ENCODE peak calls at places on chromosomes 6 and 20, in six cellular contexts. B, M, D, W, G and U are unnamed samples.

GRCh38 chr20:60062431-60063336 is 104.5 kb downstream of the CDH26 start:
- DNase-seq in B (no peak), M (no peak), D (no peak), W (no peak), G (no peak), U (no peak)

GRCh38 chr6:165663736-165664552 is 903 bp upstream of the PDE10A start:
- DNase-seq in B (peak; percentile 62), M (no peak), D (no peak), W (no peak), G (no peak), U (no peak)

GRCh38 chr6:291697-292505 is at the start of gene DUSP22:
- DNase-seq in B (peak; percentile 87), M (peak; percentile 100), D (peak; percentile 80), W (peak; percentile 81), G (peak; percentile 88), U (peak; percentile 96)

GRCh38 chr20:54260116-54260515 is 52.2 kb downstream of the PFDN4 start:
- DNase-seq in B (no peak), M (no peak), D (no peak), W (no peak), G (no peak), U (no peak)

GRCh38 chr6:142680308-142680707 is 264.7 kb downstream of the HIVEP2 start:
- DNase-seq in B (no peak), M (no peak), D (no peak), W (no peak), G (no peak), U (no peak)

GRCh38 chr20:49725694-49726093 is 12.0 kb upstream of the B4GALT5 start:
- DNase-seq in B (no peak), M (no peak), D (no peak), W (no peak), G (no peak), U (no peak)

GRCh38 chr6:47700596-47700995 is 2.2 kb downstream of the ADGRF4 start:
- DNase-seq in B (no peak), M (no peak), D (no peak), W (no peak), G (no peak), U (no peak)

GRCh38 chr6:42380208-42380979 is 71.3 kb downstream of the TRERF1 start:
- DNase-seq in B (no peak), M (no peak), D (no peak), W (no peak), G (no peak), U (no peak)

GRCh38 chr6:163564536-163564935 is 150.0 kb downstream of the QKI start:
- DNase-seq in B (no peak), M (no peak), D (no peak), W (no peak), G (no peak), U (no peak)

GRCh38 chr20:47741669-47742345 is 43.5 kb downstream of the SULF2 start:
- DNase-seq in B (no peak), M (no peak), D (peak; percentile 40), W (no peak), G (no peak), U (no peak)

GRCh38 chr20:12970372-12970821 is 38.4 kb upstream of the SPTLC3 start:
- DNase-seq in B (no peak), M (no peak), D (peak; percentile 74), W (no peak), G (no peak), U (no peak)

GRCh38 chr6:154447929-154448328 is 62.6 kb downstream of the CNKSR3 start:
- DNase-seq in B (no peak), M (no peak), D (no peak), W (no peak), G (no peak), U (no peak)

GRCh38 chr6:154445417-154445816 is 65.1 kb downstream of the CNKSR3 start:
- DNase-seq in B (no peak), M (no peak), D (no peak), W (no peak), G (no peak), U (no peak)

GRCh38 chr6:154450498-154450897 is 60.0 kb downstream of the CNKSR3 start:
- DNase-seq in B (no peak), M (no peak), D (no peak), W (no peak), G (no peak), U (no peak)

GRCh38 chr6:154446984-154447383 is 63.5 kb downstream of the CNKSR3 start:
- DNase-seq in B (no peak), M (no peak), D (no peak), W (no peak), G (no peak), U (no peak)

DNA sequence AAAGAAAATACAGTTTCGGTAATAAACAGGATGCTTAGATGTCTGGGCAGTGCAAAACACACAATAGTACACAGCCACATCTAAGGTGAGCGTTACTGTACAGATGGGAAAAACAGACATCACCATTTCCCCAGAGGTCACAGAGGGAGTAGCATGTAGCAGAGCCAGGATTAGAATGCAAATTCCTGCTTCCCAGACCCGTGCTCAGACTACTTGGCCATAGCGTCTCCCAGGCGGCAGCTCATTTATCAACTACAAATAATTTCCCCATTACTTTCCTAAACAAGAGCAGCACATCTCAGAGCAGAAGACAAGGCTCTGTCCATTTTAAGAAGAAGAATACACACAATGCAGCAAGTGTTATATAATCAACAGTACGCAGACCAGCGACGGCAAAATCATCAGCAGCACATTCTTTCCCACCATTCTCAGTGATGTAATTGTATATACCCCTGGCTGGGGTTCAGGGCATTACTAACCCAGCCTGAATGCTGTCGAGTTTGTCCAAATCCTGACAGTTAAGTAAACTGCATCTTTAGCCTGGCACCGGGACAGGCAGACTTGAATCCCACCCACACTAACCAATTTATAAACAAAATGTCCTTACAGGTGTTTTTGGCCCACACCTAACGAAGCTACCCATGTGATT is 61.9 kb downstream of the CNKSR3 start:
- DNase-seq in B (no peak), M (peak; percentile 28), D (no peak), W (no peak), G (no peak), U (no peak)
- TF ChIP-seq POLR2AphosphoS5 in B (no peak), M (no peak), D (no peak), W (no peak), G (no peak), U (no peak)

GRCh38 chr6:131766631-131767030 is 41.2 kb upstream of the ENPP1 start:
- DNase-seq in B (no peak), M (no peak), D (no peak), W (no peak), G (no peak), U (no peak)
- TF ChIP-seq TAF1 in B (no peak), M (no peak), D (no peak), W (no peak), G (no peak), U (no peak)

GRCh38 chr20:18287915-18288747 is at the start of gene ZNF133:
- DNase-seq in B (peak; percentile 99), M (peak; percentile 79), D (peak; percentile 96), W (peak; percentile 78), G (peak; percentile 87), U (peak; percentile 87)
- TF ChIP-seq POLR2A in B (peak; percentile 95), M (peak; percentile 79), D (peak; percentile 97), W (peak; percentile 97), G (peak; percentile 86), U (peak; percentile 90)

GRCh38 chr6:35058041-35058675 is 83.0 kb downstream of the TCP11 start:
- DNase-seq in B (no peak), M (no peak), D (no peak), W (no peak), G (no peak), U (no peak)
- TF ChIP-seq POLR2AphosphoS5 in B (no peak), M (no peak), D (no peak), W (no peak), G (no peak), U (no peak)

GRCh38 chr20:10474606-10475184 is 39.6 kb downstream of the SLX4IP start:
- DNase-seq in B (no peak), M (no peak), D (no peak), W (no peak), G (no peak), U (no peak)

GRCh38 chr20:10467985-10468845 is 33.1 kb downstream of the SLX4IP start:
- DNase-seq in B (no peak), M (no peak), D (no peak), W (no peak), G (no peak), U (no peak)

GRCh38 chr20:10466855-10467254 is 31.8 kb downstream of the SLX4IP start:
- DNase-seq in B (no peak), M (no peak), D (no peak), W (no peak), G (no peak), U (no peak)

GRCh38 chr20:10466325-10466724 is 31.2 kb downstream of the SLX4IP start:
- DNase-seq in B (no peak), M (no peak), D (no peak), W (no peak), G (no peak), U (no peak)

GRCh38 chr20:10469599-10469998 is 34.5 kb downstream of the SLX4IP start:
- DNase-seq in B (no peak), M (no peak), D (peak; percentile 77), W (no peak), G (no peak), U (no peak)
- TF ChIP-seq TAF1 in B (no peak), M (no peak), D (no peak), W (no peak), G (no peak), U (no peak)

GRCh38 chr20:46118481-46119020 is 437 bp downstream of the CD40 start:
- DNase-seq in B (peak; percentile 75), M (no peak), D (no peak), W (no peak), G (no peak), U (no peak)

GRCh38 chr20:46119028-46119546 is 973 bp downstream of the CD40 start:
- DNase-seq in B (no peak), M (peak; percentile 39), D (no peak), W (peak; percentile 49), G (no peak), U (peak; percentile 46)

GRCh38 chr20:46119547-46119946 is 1.4 kb downstream of the CD40 start:
- DNase-seq in B (no peak), M (no peak), D (no peak), W (no peak), G (no peak), U (no peak)

GRCh38 chr20:46120136-46120535 is 2.0 kb downstream of the CD40 start:
- DNase-seq in B (no peak), M (no peak), D (no peak), W (no peak), G (no peak), U (no peak)

GRCh38 chr20:46117704-46118467 is at the start of gene CD40:
- DNase-seq in B (peak; percentile 95), M (peak; percentile 99), D (peak; percentile 71), W (peak; percentile 76), G (peak; percentile 86), U (peak; percentile 85)
- TF ChIP-seq POLR2A in B (peak; percentile 78), M (no peak), D (peak; percentile 26), W (peak; percentile 97), G (peak; percentile 96), U (peak; percentile 98)